ENCODE peak calls at places on chromosome 19, in seven cellular contexts. H, L, Z, J, P, T and K are unnamed samples.

GRCh38 chr19:35365303-35365702 is 5.6 kb upstream of the GPR42 start:
- DNase-seq in T (no peak), Z (peak), L (no peak), J (no peak), P (no peak), H (no peak), K (no peak)

GRCh38 chr19:51407631-51408131 is 9.8 kb downstream of the SIGLEC10 start:
- DNase-seq in L (peak), H (no peak), T (no peak), J (no peak), P (no peak), Z (peak), K (peak)

GRCh38 chr19:33304760-33305647 is 2.7 kb upstream of the CEBPA start:
- DNase-seq in H (no peak), J (no peak), Z (no peak), L (no peak), T (no peak), P (no peak), K (no peak)

GRCh38 chr19:42370068-42370520 is 20.0 kb downstream of the CNFN start:
- DNase-seq in Z (no peak), P (no peak), J (no peak), L (no peak), T (no peak), H (peak), K (no peak)

GRCh38 chr19:10286803-10287737 is at the start of gene ICAM4:
- DNase-seq in T (no peak), P (peak), J (peak), L (peak), H (peak), Z (peak), K (peak)

GRCh38 chr19:5567360-5567970 is at the start of gene TINCR:
- DNase-seq in P (no peak), T (no peak), L (no peak), J (no peak), H (peak), Z (no peak), K (no peak)

GRCh38 chr19:8210660-8211101 is 1.5 kb downstream of the CERS4 start:
- DNase-seq in Z (no peak), H (no peak), P (no peak), L (no peak), J (no peak), T (no peak), K (no peak)

GRCh38 chr19:48968179-48968661 is 3.1 kb downstream of the FTL start:
- DNase-seq in J (no peak), T (no peak), L (peak), H (no peak), P (no peak), Z (no peak), K (no peak)

GRCh38 chr19:16899566-16900075 is 10.8 kb downstream of the F2RL3 start:
- DNase-seq in L (no peak), J (no peak), T (no peak), Z (no peak), P (no peak), H (peak), K (peak)

GRCh38 chr19:31312004-31312403 is 37.2 kb downstream of the TSHZ3 start:
- DNase-seq in H (no peak), J (peak), L (peak), Z (peak), P (no peak), T (no peak), K (no peak)

GRCh38 chr19:3748965-3749364 is 12.5 kb downstream of the APBA3 start:
- DNase-seq in J (no peak), Z (no peak), P (no peak), L (no peak), H (no peak), T (no peak), K (no peak)

GRCh38 chr19:10107817-10108367 is 1.7 kb downstream of the PPAN start:
- DNase-seq in T (no peak), L (no peak), H (no peak), Z (no peak), J (no peak), P (no peak), K (no peak)

GRCh38 chr19:48837081-48837524 is 812 bp upstream of the HSD17B14 start:
- DNase-seq in L (peak), P (peak), Z (peak), J (peak), H (peak), T (no peak), K (peak)

GRCh38 chr19:36950335-36951119 is 34.4 kb downstream of the ZNF568 start:
- DNase-seq in J (no peak), Z (no peak), H (no peak), L (no peak), P (no peak), T (no peak), K (no peak)
- H3K4me3 ChIP-seq in J (no peak), Z (no peak), H (no peak), L (no peak), P (no peak), T (no peak), K (no peak)

GRCh38 chr19:17981611-17982010 is 14.7 kb downstream of the KCNN1 start:
- DNase-seq in L (no peak), P (no peak), Z (no peak), T (no peak), J (no peak), H (no peak), K (no peak)

GRCh38 chr19:17989425-17990094 is 18.4 kb upstream of the ARRDC2 start:
- DNase-seq in Z (no peak), H (no peak), L (no peak), P (no peak), T (no peak), J (no peak), K (no peak)

GRCh38 chr19:17988161-17988560 is 19.8 kb upstream of the ARRDC2 start:
- DNase-seq in L (no peak), H (no peak), J (no peak), T (no peak), P (no peak), Z (no peak), K (no peak)

GRCh38 chr19:17982430-17982829 is 15.5 kb downstream of the KCNN1 start:
- DNase-seq in L (no peak), H (no peak), T (no peak), Z (no peak), J (no peak), P (no peak), K (no peak)

DNA sequence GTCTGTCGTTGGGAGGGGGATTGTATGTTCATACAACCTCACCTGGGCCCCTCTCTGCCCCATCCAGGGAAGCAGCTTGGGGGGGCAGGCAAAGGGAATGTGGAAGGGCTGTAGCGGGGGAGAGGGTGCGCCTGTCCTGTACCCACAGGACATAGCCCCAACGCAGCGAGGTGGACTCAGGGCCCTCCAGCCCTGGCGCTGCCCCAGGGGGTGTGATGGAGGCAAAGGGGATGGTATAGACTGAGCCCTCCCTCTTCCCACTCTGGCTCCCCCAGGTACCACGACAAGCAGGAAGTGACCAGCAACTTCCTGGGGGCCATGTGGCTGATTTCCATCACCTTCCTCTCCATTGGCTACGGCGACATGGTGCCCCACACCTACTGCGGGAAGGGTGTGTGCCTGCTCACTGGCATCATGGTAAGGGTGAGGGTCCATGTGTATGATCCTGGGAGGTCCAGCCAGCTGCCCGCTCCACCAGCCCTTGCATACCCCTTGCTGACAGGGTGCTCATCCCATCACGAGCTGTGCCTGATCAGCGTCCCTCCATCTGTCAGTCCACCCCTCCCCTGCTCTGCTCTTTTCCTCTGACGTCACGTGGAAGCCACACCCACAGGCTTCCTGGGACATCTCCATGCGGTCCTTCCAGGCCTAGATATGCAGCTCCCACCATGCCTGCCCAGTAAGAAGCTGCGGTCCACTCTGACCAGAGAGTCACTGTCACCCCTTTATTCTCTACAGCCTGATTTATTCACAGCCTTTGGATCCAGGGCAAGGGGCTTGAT is 18.3 kb downstream of the KCNN1 start:
- DNase-seq in L (no peak), Z (no peak), T (no peak), J (no peak), P (no peak), H (no peak), K (no peak)
- TF ChIP-seq POLR2A in L (no peak), Z (no peak), T (no peak), J (no peak), P (no peak), H (no peak), K (no peak)

GRCh38 chr19:39037194-39037593 is 4.8 kb upstream of the FBXO27 start:
- DNase-seq in H (no peak), P (no peak), J (no peak), Z (no peak), L (no peak), T (no peak), K (no peak)

GRCh38 chr19:39032164-39032918 is at the start of gene FBXO27:
- DNase-seq in H (peak), J (peak), Z (no peak), L (no peak), T (no peak), P (no peak), K (no peak)

DNA sequence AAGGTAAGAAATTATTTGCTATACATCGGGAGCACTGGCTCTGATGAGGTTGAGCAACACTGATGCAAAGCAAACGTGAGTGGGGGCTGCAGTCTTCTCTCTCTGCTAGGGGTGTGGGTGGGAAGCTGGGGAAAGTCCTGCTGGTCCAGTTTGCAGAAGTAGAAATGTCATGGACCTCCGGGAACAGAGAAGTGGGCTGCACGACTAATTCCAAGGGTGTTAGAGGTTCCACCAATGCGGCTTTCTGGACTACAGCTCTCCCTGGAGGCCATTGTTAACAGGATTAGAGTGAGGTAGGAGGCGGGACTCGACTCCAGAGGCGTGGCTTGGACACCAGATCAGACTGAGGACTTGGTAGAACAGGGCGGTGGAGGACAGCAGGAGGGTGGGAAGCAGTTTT is 5.7 kb upstream of the FBXO27 start:
- DNase-seq in P (no peak), T (no peak), H (peak), J (no peak), L (peak), Z (no peak), K (no peak)
- TF ChIP-seq CTCF in P (no peak), T (peak), H (no peak), J (no peak), L (peak), Z (no peak), K (no peak)

GRCh38 chr19:47023448-47023794 is 3.8 kb downstream of the NPAS1 start:
- DNase-seq in P (no peak), L (no peak), H (no peak), J (no peak), T (no peak), Z (no peak), K (no peak)
- H3K4me3 ChIP-seq in P (no peak), L (no peak), H (peak), J (no peak), T (no peak), Z (no peak), K (no peak)

DNA sequence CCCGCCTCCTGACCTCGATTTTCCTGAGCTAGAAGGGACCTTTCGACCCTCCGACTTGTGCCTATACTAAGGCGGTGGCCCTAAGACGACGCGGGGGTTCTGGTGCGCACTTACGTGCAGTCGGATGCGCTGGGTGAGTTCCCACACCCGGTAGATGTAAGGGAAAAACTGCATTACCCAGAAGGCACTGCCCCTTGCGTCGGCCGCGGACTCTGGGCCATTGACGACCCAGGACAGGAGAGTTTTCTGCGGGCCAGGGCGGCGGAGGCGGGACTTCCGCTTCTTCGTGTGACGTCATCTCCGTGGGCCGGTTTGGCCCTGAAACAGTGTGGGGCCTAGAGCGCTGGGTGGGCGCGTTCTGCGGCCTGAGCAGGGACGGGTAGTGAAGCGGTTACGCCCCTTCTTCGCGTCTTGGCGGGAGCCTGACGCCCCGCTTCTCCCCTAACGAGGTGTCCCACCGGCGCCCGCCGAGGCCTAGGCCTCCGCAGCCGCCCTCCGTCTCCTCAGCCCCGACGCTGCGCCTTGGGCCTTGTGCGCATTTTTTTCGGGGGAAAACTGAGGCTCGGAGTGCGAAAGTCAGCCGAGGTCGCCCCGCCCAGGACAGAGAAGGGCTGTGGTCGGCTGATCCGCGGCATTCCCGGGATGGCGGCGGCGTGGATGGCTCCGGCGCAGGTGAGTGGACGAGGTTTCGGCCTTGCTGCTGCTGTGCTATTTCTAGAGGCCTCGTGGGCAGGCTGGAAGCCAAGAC is at the start of gene ZNF460:
- DNase-seq in P (peak), Z (peak), J (peak), L (peak), H (peak), T (peak), K (peak)
- TF ChIP-seq POLR2A in P (peak), Z (peak), J (peak), L (peak), H (peak), T (peak), K (no peak)

GRCh38 chr19:1590641-1591397 is 1.8 kb downstream of the MBD3 start:
- DNase-seq in J (no peak), P (no peak), T (no peak), Z (no peak), H (no peak), L (no peak), K (no peak)
- TF ChIP-seq CTCF in J (peak), P (no peak), T (peak), Z (no peak), H (peak), L (peak), K (peak)

DNA sequence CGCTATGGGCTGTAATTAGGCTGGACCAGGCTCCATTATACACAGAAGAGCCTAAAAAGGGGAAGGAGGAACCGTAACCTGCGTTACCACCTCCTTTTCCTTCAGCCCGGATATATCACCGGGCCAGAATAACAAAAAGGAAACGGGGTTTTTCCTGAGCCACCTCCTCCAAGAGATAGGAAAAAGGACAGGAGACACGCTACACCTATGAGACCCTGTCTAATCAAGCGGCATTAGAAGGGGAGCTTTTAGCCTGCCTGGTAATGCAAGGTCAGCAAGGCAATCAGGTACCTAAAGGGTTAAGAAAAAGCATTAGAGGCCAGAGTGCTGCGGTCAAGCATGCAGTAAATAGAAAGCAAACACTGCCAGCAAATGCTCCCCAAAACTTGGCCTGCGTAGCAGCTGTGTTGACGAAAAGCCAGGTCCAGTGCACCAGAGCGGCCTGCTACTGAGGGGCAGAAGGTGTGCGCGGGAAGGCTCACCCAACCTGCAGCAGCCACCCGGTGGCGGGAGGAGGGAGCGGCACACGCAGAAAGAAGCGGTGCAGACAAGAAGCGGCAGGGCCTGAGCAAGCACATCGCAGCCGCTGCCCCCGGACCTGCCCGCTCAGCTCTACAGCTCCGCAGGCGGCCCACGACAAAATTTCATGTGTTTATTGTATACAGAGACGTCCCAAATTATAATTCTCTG is 1466.1 kb downstream of the UQCRFS1 start:
- DNase-seq in P (peak), Z (peak), L (peak), J (peak), H (peak), T (no peak), K (peak)
- H3K4me3 ChIP-seq in P (no peak), Z (no peak), L (no peak), J (peak), H (no peak), T (no peak), K (peak)

DNA sequence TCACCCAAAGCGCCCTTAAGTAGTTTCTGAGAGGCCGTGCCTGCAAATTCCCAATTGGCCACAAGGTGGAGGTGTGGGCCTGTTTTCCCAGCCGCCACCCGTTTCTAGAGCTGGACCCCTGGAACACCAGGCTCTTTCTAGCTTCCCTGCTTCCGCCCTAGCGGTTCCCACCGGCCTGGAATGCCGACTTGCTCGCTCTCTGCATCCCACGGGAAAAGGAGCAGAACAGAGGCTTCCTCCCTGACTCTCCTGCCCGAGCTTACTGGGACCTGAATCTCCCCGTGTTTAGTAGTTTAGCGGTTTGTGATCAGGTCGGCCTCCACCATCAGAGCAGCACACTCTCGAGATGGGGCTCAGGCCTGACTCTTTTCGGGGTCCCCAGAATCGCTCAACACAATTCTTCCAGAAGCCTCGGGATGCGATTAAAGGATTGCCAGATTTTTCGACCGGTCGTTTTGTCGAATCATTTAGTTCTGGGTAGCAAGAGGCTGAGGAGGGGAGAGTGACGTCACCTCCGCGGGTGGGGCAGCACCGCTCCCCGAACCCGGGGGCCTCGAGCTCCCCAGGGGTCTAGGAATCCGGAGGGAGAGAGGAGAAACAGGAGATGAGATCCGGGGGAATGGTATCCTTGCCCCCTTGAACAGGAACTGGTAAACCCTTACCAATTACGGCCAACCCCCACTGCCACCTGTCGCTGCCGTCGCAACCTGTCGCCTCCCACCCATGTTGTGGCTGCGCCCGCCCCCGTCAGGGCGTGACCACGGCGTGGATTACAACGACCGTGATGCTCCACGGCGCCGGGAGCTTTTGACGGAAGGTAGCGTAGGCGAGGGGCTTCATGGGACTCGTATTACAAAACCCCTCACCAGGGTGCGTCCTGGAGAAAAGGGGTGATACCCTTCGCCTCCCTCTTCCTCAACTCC is 8.0 kb downstream of the NAPSA start:
- DNase-seq in H (peak), T (peak), P (peak), L (peak), Z (peak), J (peak), K (peak)
- TF ChIP-seq POLR2A in H (no peak), T (peak), P (no peak), L (no peak), Z (no peak), J (no peak), K (peak)

DNA sequence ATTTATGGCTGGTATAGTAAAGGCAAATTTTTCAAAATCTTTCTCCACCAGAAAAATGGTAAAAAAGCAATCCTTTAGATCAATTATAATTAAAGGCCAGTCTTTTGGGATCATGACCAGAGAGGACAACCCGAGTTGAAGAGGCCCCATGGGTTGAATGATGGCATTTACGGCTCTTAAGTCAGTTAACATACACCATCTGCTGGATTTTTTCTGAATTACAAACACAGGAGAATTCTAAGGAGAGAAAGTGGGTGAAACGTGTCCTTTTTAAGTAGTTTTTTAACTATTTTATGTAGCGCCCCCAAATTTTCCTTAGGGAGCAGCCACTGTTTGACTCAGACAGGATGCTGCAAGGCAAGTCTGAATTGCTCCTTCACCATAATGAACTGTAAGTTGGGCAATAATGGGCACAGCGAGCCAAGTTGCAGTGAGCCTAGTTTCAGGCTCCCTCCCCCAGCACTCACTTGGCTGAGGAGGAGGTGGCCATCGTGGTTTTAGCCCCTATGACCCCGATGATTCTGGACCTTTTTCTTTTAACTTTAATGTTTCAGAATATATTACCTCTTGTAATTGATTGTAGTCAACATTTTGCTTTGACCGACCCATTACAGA is 13.6 kb upstream of the ZNF611 start:
- DNase-seq in Z (no peak), P (no peak), T (no peak), H (no peak), L (peak), J (no peak), K (no peak)
- TF ChIP-seq CTCF in Z (peak), P (peak), T (peak), H (peak), L (peak), J (peak), K (peak)